ENCODE peak calls at places on chromosomes 5 and 9, in six cellular contexts. P, L, K, Q, Z and J are unnamed samples.

GRCh38 chr9:31005086-31005665 is 1379.3 kb upstream of the ACO1 start:
- DNase-seq in P (no peak), L (no peak), K (no peak), Q (no peak), Z (no peak), J (no peak)

GRCh38 chr5:159467666-159468065 is 137.4 kb upstream of the IL12B start:
- DNase-seq in P (no peak), L (no peak), K (no peak), Q (no peak), Z (no peak), J (no peak)

GRCh38 chr5:124401247-124402143 is 344.9 kb downstream of the ZNF608 start:
- DNase-seq in P (peak; percentile 52), L (no peak), K (no peak), Q (no peak), Z (no peak), J (no peak)

GRCh38 chr5:100584889-100585288 is 49.7 kb downstream of the FAM174A start:
- DNase-seq in P (no peak), L (no peak), K (no peak), Q (no peak), Z (no peak), J (no peak)

GRCh38 chr5:52856564-52856963 is 68.8 kb downstream of the ITGA1 start:
- DNase-seq in P (no peak), L (no peak), K (no peak), Q (peak; percentile 75), Z (no peak), J (no peak)

GRCh38 chr9:8762676-8763075 is 963.1 kb upstream of the DMAC1 start:
- DNase-seq in P (no peak), L (no peak), K (no peak), Q (no peak), Z (no peak), J (no peak)

GRCh38 chr9:87336914-87337333 is 160.7 kb upstream of the DAPK1 start:
- DNase-seq in P (peak; percentile 54), L (peak; percentile 24), K (no peak), Q (peak; percentile 88), Z (peak; percentile 29), J (peak; percentile 86)

GRCh38 chr9:122367779-122368460 is 2.9 kb upstream of the PTGS1 start:
- DNase-seq in P (no peak), L (no peak), K (no peak), Q (no peak), Z (no peak), J (no peak)

GRCh38 chr5:107304671-107305070 is 366.1 kb downstream of the EFNA5 start:
- DNase-seq in P (no peak), L (no peak), K (no peak), Q (no peak), Z (no peak), J (no peak)

GRCh38 chr9:123441769-123442168 is 85.8 kb downstream of the CRB2 start:
- DNase-seq in P (no peak), L (no peak), K (no peak), Q (no peak), Z (no peak), J (no peak)

GRCh38 chr9:136192289-136193126 is 12.4 kb downstream of the LHX3 start:
- DNase-seq in P (no peak), L (no peak), K (no peak), Q (no peak), Z (no peak), J (no peak)

GRCh38 chr5:170791325-170791954 is 7.9 kb downstream of the GABRP start:
- DNase-seq in P (peak; percentile 21), L (peak; percentile 30), K (no peak), Q (peak; percentile 56), Z (peak; percentile 33), J (peak; percentile 66)

GRCh38 chr9:114037961-114038723 is 40.0 kb downstream of the AMBP start:
- DNase-seq in P (no peak), L (no peak), K (peak; percentile 42), Q (no peak), Z (no peak), J (no peak)

GRCh38 chr9:126162611-126163381 is 163.8 kb upstream of the MVB12B start:
- DNase-seq in P (no peak), L (no peak), K (peak; percentile 51), Q (no peak), Z (no peak), J (no peak)

GRCh38 chr5:127941646-127942045 is 141.9 kb upstream of the SLC12A2 start:
- DNase-seq in P (no peak), L (no peak), K (no peak), Q (no peak), Z (no peak), J (no peak)

GRCh38 chr9:135990468-135991429 is 29.6 kb upstream of the UBAC1 start:
- DNase-seq in P (peak; percentile 10), L (peak; percentile 46), K (peak; percentile 74), Q (peak; percentile 47), Z (peak; percentile 65), J (no peak)

GRCh38 chr5:10555134-10555733 is 8.6 kb upstream of the ANKRD33B start:
- DNase-seq in P (peak; percentile 52), L (no peak), K (no peak), Q (peak; percentile 93), Z (no peak), J (no peak)

GRCh38 chr9:10366171-10366779 is 246.5 kb downstream of the PTPRD start:
- DNase-seq in P (peak; percentile 45), L (no peak), K (no peak), Q (peak; percentile 1), Z (no peak), J (peak; percentile 27)

GRCh38 chr9:104319198-104319597 is 184.9 kb upstream of the OR13F1 start:
- DNase-seq in P (peak; percentile 83), L (no peak), K (no peak), Q (no peak), Z (no peak), J (no peak)

GRCh38 chr5:76602094-76602726 is 21.0 kb downstream of the F2RL2 start:
- DNase-seq in P (no peak), L (no peak), K (no peak), Q (no peak), Z (no peak), J (no peak)

GRCh38 chr9:71487046-71487445 is 281.3 kb downstream of the CEMIP2 start:
- DNase-seq in P (no peak), L (no peak), K (no peak), Q (peak; percentile 62), Z (no peak), J (no peak)

GRCh38 chr5:66987949-66988838 is 208.4 kb downstream of the CD180 start:
- DNase-seq in P (peak; percentile 57), L (no peak), K (no peak), Q (peak; percentile 29), Z (no peak), J (peak; percentile 77)

GRCh38 chr9:73050062-73050814 is 97.4 kb upstream of the ALDH1A1 start:
- DNase-seq in P (no peak), L (no peak), K (no peak), Q (peak; percentile 70), Z (no peak), J (no peak)

GRCh38 chr9:81969971-81970370 is 18.6 kb upstream of the SPATA31D1 start:
- DNase-seq in P (no peak), L (no peak), K (no peak), Q (peak; percentile 20), Z (no peak), J (no peak)

GRCh38 chr5:108720416-108720815 is 27.3 kb upstream of the FER start:
- DNase-seq in P (no peak), L (peak; percentile 4), K (no peak), Q (peak; percentile 17), Z (no peak), J (no peak)

GRCh38 chr9:125343518-125344284 is 82.1 kb downstream of the GAPVD1 start:
- DNase-seq in P (peak; percentile 31), L (no peak), K (no peak), Q (peak; percentile 27), Z (no peak), J (no peak)

GRCh38 chr9:91033802-91034201 is 232.2 kb downstream of the SYK start:
- DNase-seq in P (no peak), L (peak; percentile 65), K (peak; percentile 90), Q (no peak), Z (peak; percentile 88), J (no peak)

GRCh38 chr9:121445986-121446385 is 53.7 kb downstream of the GGTA1 start:
- DNase-seq in P (no peak), L (peak; percentile 23), K (no peak), Q (no peak), Z (peak; percentile 8), J (no peak)

GRCh38 chr5:172284275-172284971 is 859 bp upstream of the UBTD2 start:
- DNase-seq in P (no peak), L (no peak), K (no peak), Q (peak; percentile 64), Z (peak; percentile 27), J (no peak)

GRCh38 chr5:135120951-135121350 is 86.9 kb upstream of the PITX1 start:
- DNase-seq in P (no peak), L (no peak), K (no peak), Q (no peak), Z (no peak), J (no peak)

GRCh38 chr5:151772029-151772867 is 494 bp downstream of the G3BP1 start:
- DNase-seq in P (no peak), L (peak; percentile 53), K (peak; percentile 80), Q (no peak), Z (peak; percentile 59), J (peak; percentile 31)